ENCODE peak calls at places on chromosomes 11 and 22, in eight cellular contexts. D is prostate gland, Y is spleen, C is vagina, T is thyroid gland, G is IMR-90, F is K562, O is sigmoid colon. I is an unnamed sample.
A peak's percentile ranks its signal among the peaks of the same experiment; 100 is the strongest.

GRCh38 chr11:113796663-113797259 is 17.2 kb downstream of the CLDN25 start:
- DNase-seq in D (peak; percentile 66), Y (no peak), C (no peak), T (peak; percentile 8), G (peak; percentile 34), F (peak; percentile 49), O (no peak), I (no peak)

GRCh38 chr11:18775492-18776292 is 15.9 kb downstream of the PTPN5 start:
- DNase-seq in D (peak; percentile 57), Y (no peak), C (no peak), T (peak; percentile 49), G (peak; percentile 31), F (peak; percentile 71), O (no peak), I (peak; percentile 46)

GRCh38 chr11:6568191-6568918 is 35.1 kb downstream of the RRP8 start:
- DNase-seq in D (no peak), Y (no peak), C (no peak), T (peak; percentile 97), G (peak; percentile 65), F (peak; percentile 92), O (peak; percentile 65), I (no peak)

GRCh38 chr11:106398396-106399074 is 321.1 kb downstream of the AASDHPPT start:
- DNase-seq in D (no peak), Y (no peak), C (no peak), T (peak; percentile 24), G (peak; percentile 57), F (no peak), O (no peak), I (no peak)

GRCh38 chr11:9574806-9575530 is 1.5 kb downstream of the WEE1 start:
- DNase-seq in D (peak; percentile 75), Y (no peak), C (no peak), T (peak; percentile 76), G (peak; percentile 87), F (peak; percentile 73), O (peak; percentile 90), I (peak; percentile 70)

GRCh38 chr22:36510384-36510783 is 3.5 kb upstream of the FOXRED2 start:
- DNase-seq in D (no peak), Y (no peak), C (no peak), T (no peak), G (no peak), F (no peak), O (peak; percentile 82), I (no peak)

GRCh38 chr22:27135582-27135981 is 478.2 kb downstream of the MIAT start:
- DNase-seq in D (no peak), Y (no peak), C (no peak), T (no peak), G (peak; percentile 73), F (no peak), O (no peak), I (no peak)

GRCh38 chr22:39900306-39901227 is at the start of gene GRAP2:
- DNase-seq in D (no peak), Y (no peak), C (no peak), T (no peak), G (no peak), F (peak; percentile 32), O (no peak), I (no peak)

GRCh38 chr11:36098046-36098445 is 154.2 kb downstream of the LDLRAD3 start:
- DNase-seq in D (no peak), Y (no peak), C (no peak), T (no peak), G (no peak), F (no peak), O (no peak), I (peak; percentile 62)

GRCh38 chr22:35582861-35583670 is 34.1 kb downstream of the MB start:
- DNase-seq in D (peak; percentile 58), Y (peak; percentile 84), C (no peak), T (peak; percentile 58), G (peak; percentile 65), F (peak; percentile 78), O (peak; percentile 86), I (peak; percentile 47)

GRCh38 chr11:111983187-111983986 is 41.8 kb upstream of the DLAT start:
- DNase-seq in D (peak; percentile 60), Y (no peak), C (no peak), T (peak; percentile 70), G (peak; percentile 72), F (peak; percentile 86), O (no peak), I (no peak)

GRCh38 chr22:48918585-48919186 is 909.0 kb downstream of the BRD1 start:
- DNase-seq in D (no peak), Y (no peak), C (no peak), T (no peak), G (no peak), F (no peak), O (peak; percentile 17), I (no peak)

GRCh38 chr11:2199466-2200341 is 28.1 kb upstream of the TH start:
- DNase-seq in D (no peak), Y (no peak), C (no peak), T (no peak), G (no peak), F (no peak), O (no peak), I (peak; percentile 16)

GRCh38 chr11:116217006-116217405 is 555.8 kb downstream of the BUD13 start:
- DNase-seq in D (peak; percentile 11), Y (no peak), C (no peak), T (peak; percentile 37), G (peak; percentile 45), F (peak; percentile 20), O (no peak), I (no peak)

GRCh38 chr22:41917906-41918791 is 3.3 kb upstream of the SHISA8 start:
- DNase-seq in D (no peak), Y (peak; percentile 88), C (no peak), T (peak; percentile 29), G (peak; percentile 63), F (no peak), O (no peak), I (peak; percentile 83)

GRCh38 chr11:2787816-2788750 is 88.3 kb upstream of the KCNQ1OT1 start:
- DNase-seq in D (peak; percentile 1), Y (peak; percentile 47), C (peak; percentile 60), T (peak; percentile 93), G (no peak), F (no peak), O (peak; percentile 41), I (peak; percentile 17)

GRCh38 chr22:50293441-50294318 is 13.8 kb downstream of the PLXNB2 start:
- DNase-seq in D (peak; percentile 71), Y (peak; percentile 88), C (no peak), T (peak; percentile 93), G (peak; percentile 60), F (no peak), O (no peak), I (no peak)
- TF ChIP-seq POLR2A in D (no peak), Y (no peak), C (no peak), T (no peak), G (no peak), F (no peak), O (no peak), I (no peak)

DNA sequence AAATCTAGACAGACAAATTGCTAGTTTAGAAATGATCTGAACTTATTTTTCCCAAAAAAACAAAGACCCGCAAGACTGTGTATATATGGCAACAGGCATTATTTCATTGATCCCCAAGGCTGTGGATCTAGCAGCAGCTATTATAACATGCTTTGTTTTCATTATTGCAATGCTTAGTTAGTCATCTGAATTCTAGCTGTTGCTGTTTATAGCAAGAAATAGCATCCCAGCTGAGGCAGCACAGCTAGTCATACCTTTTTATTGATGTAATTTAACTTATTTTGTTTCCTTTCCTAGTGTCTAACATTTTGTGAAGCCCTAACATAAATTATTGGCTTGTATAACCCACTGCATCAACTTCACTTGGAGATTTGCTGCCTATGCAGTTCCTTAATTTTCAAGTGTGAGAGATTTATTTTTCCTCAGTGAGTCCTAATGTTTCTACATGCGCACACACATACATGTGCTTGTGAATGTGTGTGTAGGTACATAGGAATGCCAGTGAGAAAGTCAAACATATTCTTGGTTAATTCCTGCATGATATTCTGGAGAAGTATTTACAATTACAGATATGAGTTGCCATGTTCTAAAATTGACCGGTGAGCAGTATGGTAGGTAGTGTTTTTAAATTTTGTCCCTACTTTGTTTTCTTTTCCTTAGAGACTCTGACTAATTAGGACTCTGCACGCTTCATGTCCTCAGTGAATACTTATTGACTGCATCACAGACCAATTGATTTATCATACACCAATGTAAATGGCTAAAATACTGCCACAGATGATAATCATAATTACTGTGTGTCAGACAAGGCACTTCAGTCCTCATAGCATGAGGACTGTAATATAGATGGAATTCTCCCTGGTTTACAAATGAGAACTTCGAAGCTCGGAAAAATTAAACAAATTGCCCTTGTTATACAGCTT is 119.3 kb downstream of the WNT11 start:
- DNase-seq in D (no peak), Y (no peak), C (no peak), T (no peak), G (peak; percentile 88), F (no peak), O (no peak), I (no peak)
- H3K4me3 ChIP-seq in D (no peak overlapping the region), Y (no peak overlapping the region), C (no peak overlapping the region), T (no peak overlapping the region), G (no peak overlapping the region), F (no peak overlapping the region), O (no peak overlapping the region), I (no peak overlapping the region)

GRCh38 chr11:73425118-73425517 is 48.9 kb downstream of the RELT start:
- DNase-seq in D (no peak), Y (no peak), C (no peak), T (no peak), G (no peak), F (no peak), O (no peak), I (no peak)

GRCh38 chr11:73423506-73423905 is 47.3 kb downstream of the RELT start:
- DNase-seq in D (no peak), Y (no peak), C (no peak), T (no peak), G (no peak), F (no peak), O (no peak), I (no peak)

GRCh38 chr11:73429121-73429740 is 53.0 kb downstream of the RELT start:
- DNase-seq in D (no peak), Y (no peak), C (no peak), T (no peak), G (peak; percentile 75), F (no peak), O (no peak), I (no peak)

GRCh38 chr11:73428227-73428626 is 52.0 kb downstream of the RELT start:
- DNase-seq in D (no peak), Y (no peak), C (no peak), T (no peak), G (no peak), F (no peak), O (no peak), I (no peak)

DNA sequence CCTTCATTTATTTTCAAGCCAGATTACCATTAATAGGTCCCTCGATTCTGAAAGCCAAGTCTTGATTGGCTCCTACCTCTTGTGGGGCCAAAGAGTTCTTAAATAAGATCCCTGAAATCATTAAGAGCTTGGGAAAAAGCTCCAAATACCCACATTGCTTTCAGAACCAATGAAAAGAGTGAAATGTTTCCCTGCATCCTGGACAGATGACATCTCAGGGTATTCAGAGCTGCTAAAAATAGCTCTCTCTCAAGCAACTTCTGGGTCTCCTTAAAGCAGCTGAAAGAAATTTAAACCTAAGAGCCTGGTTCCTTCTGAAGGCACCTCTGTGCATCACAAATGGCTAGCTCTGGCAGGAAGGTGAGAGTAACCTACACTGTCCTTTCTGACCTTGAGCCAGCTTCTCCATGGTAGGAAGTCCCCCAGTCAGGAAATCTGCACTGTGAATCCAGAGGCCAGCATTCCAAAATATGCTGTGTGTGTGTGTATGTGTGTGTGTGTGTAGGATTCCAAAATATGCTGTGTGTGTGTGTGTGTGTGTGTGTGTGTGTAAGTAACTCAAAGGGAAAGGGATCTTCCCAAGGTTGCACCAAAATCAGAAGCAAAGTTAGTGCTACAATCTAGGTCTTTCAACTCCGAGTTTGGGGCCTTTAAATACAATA is 50.1 kb downstream of the RELT start:
- DNase-seq in D (no peak), Y (no peak), C (no peak), T (no peak), G (peak; percentile 53), F (no peak), O (no peak), I (no peak)
- H3K27ac ChIP-seq in D (no peak overlapping the region), Y (no peak overlapping the region), C (no peak overlapping the region), T (no peak overlapping the region), G (no peak overlapping the region), F (no peak overlapping the region), O (peak overlapping the region; percentile 49), I (no peak overlapping the region)

GRCh38 chr22:28375761-28376534 is 303.7 kb downstream of the TTC28 start:
- DNase-seq in D (no peak), Y (no peak), C (no peak), T (no peak), G (peak; percentile 13), F (no peak), O (no peak), I (no peak)
- TF ChIP-seq POLR2A in D (no peak), Y (no peak), C (no peak), T (no peak), G (no peak), F (no peak), O (no peak), I (no peak)

I was measured in heart left ventricle.